ENCODE peak calls at places on chromosomes 5 and 9, in five cellular contexts. C, X, S, T and D are unnamed samples.

GRCh38 chr9:25681270-25681669 is 3.0 kb upstream of the TUSC1 start:
- DNase-seq in C (peak), X (no peak), S (no peak), T (no peak), D (no peak)

GRCh38 chr9:115739096-115739875 is 414.3 kb upstream of the PAPPA start:
- DNase-seq in C (peak), X (no peak), S (no peak), T (no peak), D (no peak)

GRCh38 chr5:110916373-110917049 is 155.0 kb upstream of the TSLP start:
- DNase-seq in C (peak), X (no peak), S (no peak), T (no peak), D (peak)

GRCh38 chr5:81534481-81534840 is 140.5 kb upstream of the ACOT12 start:
- DNase-seq in C (peak), X (no peak), S (no peak), T (no peak), D (no peak)

GRCh38 chr9:133889498-133890301 is 102.4 kb downstream of the VAV2 start:
- DNase-seq in C (no peak), X (no peak), S (no peak), T (no peak), D (no peak)

GRCh38 chr5:2039180-2039531 is 156.4 kb upstream of the IRX4 start:
- DNase-seq in C (no peak), X (no peak), S (no peak), T (no peak), D (no peak)

GRCh38 chr5:174735498-174736350 is 11.3 kb downstream of the MSX2 start:
- DNase-seq in C (no peak), X (no peak), S (peak), T (no peak), D (no peak)

GRCh38 chr5:14665110-14665822 is 748 bp downstream of the OTULIN start:
- DNase-seq in C (no peak), X (no peak), S (peak), T (peak), D (no peak)

GRCh38 chr5:40676643-40677333 is 2.9 kb upstream of the PTGER4 start:
- DNase-seq in C (peak), X (peak), S (no peak), T (no peak), D (peak)

GRCh38 chr5:122126177-122126701 is 3.1 kb upstream of the ZNF474 start:
- DNase-seq in C (peak), X (no peak), S (no peak), T (no peak), D (peak)

GRCh38 chr5:132825824-132826391 is 4.5 kb downstream of the SHROOM1 start:
- DNase-seq in C (no peak), X (no peak), S (no peak), T (no peak), D (no peak)

GRCh38 chr5:80061005-80061404 is 25.9 kb downstream of the THBS4 start:
- DNase-seq in C (peak), X (no peak), S (no peak), T (no peak), D (no peak)

GRCh38 chr5:36031223-36031622 is 35.5 kb downstream of the UGT3A2 start:
- DNase-seq in C (no peak), X (no peak), S (no peak), T (no peak), D (no peak)

GRCh38 chr9:31520301-31521085 is 864.0 kb upstream of the ACO1 start:
- DNase-seq in C (no peak), X (no peak), S (no peak), T (no peak), D (no peak)

GRCh38 chr9:129239946-129240490 is 62.0 kb upstream of the IER5L start:
- DNase-seq in C (no peak), X (no peak), S (no peak), T (no peak), D (no peak)

GRCh38 chr5:134370306-134370870 is 981 bp upstream of the UBE2B start:
- DNase-seq in C (no peak), X (no peak), S (no peak), T (no peak), D (no peak)

GRCh38 chr5:173925449-173926071 is 37.4 kb downstream of the CPEB4 start:
- DNase-seq in C (peak), X (no peak), S (peak), T (no peak), D (peak)

GRCh38 chr5:147373328-147373727 is 136.5 kb downstream of the DPYSL3 start:
- DNase-seq in C (no peak), X (no peak), S (no peak), T (no peak), D (no peak)

GRCh38 chr5:137088175-137088574 is 411.0 kb downstream of the SPOCK1 start:
- DNase-seq in C (no peak), X (peak), S (no peak), T (no peak), D (no peak)

GRCh38 chr5:72007336-72008111 is 99.8 kb upstream of the MAP1B start:
- DNase-seq in C (no peak), X (no peak), S (no peak), T (no peak), D (no peak)

GRCh38 chr9:109440797-109441287 is 57.3 kb downstream of the PTPN3 start:
- DNase-seq in C (peak), X (no peak), S (peak), T (peak), D (peak)

GRCh38 chr9:119375892-119376291 is 6.7 kb upstream of the BRINP1 start:
- DNase-seq in C (peak), X (no peak), S (peak), T (peak), D (no peak)

GRCh38 chr5:5179079-5179478 is 38.9 kb downstream of the ADAMTS16 start:
- DNase-seq in C (no peak), X (no peak), S (no peak), T (no peak), D (no peak)

GRCh38 chr9:127021664-127022337 is 100.6 kb downstream of the ANGPTL2 start:
- DNase-seq in C (peak), X (peak), S (peak), T (no peak), D (peak)

GRCh38 chr9:19922476-19923118 is 133.8 kb upstream of the SLC24A2 start:
- DNase-seq in C (peak), X (no peak), S (peak), T (no peak), D (no peak)
- TF ChIP-seq CTCF in C (peak), X (no peak), S (peak), T (peak), D (peak)

DNA sequence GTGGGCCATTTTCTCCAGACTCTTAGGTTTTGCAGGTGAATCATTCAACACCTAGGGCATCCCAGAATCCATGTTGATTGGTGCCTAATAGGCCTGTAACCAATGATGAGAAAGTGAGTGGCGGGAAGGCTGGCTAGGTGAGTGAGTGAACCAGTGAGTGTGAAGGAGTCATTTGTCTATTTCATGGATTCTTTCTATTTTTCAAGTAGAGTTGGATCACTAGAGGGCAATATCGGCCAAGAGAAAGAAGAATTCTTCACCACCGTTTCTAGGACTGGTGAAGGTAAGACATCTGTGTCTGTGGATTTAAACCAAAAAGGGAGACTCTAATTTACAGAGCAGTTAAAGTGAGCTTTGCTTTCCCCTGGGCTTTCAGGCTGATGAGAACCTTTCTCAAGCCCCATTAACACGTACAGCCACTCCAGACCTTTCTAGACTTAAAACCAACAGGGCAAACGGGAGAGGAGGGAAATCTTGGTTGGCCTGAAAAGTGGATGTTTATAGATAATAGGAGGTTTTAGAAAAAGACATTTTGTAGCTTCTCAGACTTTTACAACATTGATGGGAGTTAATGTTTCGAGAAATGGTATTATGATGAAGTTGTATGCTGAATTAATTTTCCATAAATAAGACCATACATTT is 114.3 kb upstream of the IL12B start:
- DNase-seq in C (peak), X (no peak), S (no peak), T (no peak), D (peak)
- TF ChIP-seq CTCF in C (peak), X (no peak), S (peak), T (peak), D (peak)

GRCh38 chr5:180670586-180671359 is 21.4 kb upstream of the FLT4 start:
- DNase-seq in C (peak), X (no peak), S (peak), T (no peak), D (no peak)

GRCh38 chr5:180669661-180670060 is 20.3 kb upstream of the FLT4 start:
- DNase-seq in C (no peak), X (no peak), S (no peak), T (no peak), D (no peak)

GRCh38 chr5:180673371-180674252 is 24.2 kb upstream of the FLT4 start:
- DNase-seq in C (no peak), X (no peak), S (peak), T (no peak), D (no peak)

GRCh38 chr5:180668835-180669596 is 19.6 kb upstream of the FLT4 start:
- DNase-seq in C (no peak), X (no peak), S (no peak), T (no peak), D (no peak)

DNA sequence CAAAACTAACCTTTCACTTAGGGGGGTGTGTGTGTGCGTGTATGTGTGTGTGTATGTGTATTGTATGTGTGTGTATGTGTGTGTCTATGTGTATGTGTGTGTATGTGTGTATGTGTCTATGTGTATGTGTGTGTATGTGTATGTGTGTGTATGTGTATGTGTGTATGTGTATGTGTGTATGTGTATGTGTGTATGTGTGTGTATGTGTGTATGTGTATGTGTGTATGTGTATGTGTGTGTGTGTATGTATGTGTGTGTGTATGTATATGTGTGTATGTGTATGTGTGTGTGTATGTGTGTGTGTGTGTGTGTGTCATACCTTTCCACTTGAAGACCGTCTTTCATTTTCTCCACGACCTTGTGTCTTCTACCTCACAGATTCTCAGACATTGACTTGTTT is 20.8 kb upstream of the FLT4 start:
- DNase-seq in C (no peak), X (no peak), S (no peak), T (no peak), D (no peak)
- TF ChIP-seq CTCF in C (no peak), X (no peak), S (no peak), T (no peak), D (no peak)

DNA sequence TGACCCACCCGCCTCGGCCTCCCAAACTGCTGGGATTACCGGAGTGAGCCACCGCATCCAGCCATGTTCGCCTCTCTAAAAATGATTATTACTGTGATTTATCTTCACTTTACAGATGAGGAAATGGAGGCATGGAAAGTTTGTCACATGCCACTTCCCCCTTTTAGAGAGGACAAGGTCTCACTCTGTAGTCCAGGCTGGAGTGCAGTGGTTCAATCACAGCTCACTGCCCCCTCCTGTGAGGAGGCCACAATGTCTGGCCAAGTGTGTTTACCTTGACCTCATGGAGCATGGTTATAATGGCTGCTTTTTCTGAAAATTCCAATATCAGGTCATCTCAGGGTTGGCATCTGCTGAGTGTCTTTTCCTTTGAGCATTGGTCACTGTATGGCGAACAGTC is 6.7 kb downstream of the PRRT1B start:
- DNase-seq in C (no peak), X (no peak), S (no peak), T (no peak), D (no peak)
- TF ChIP-seq CTCF in C (no peak), X (no peak), S (no peak), T (no peak), D (no peak)